ENCODE peak calls at places on chromosomes 16 and 17, in four cellular contexts. U, R, L and P are unnamed samples.
A peak's percentile ranks its signal among the peaks of the same experiment; 100 is the strongest.

GRCh38 chr17:5439446-5439764 is 450 bp upstream of the C1QBP start:
- DNase-seq in U (no peak), R (no peak), L (no peak), P (no peak)

GRCh38 chr16:13866073-13866472 is 53.9 kb upstream of the ERCC4 start:
- DNase-seq in U (peak; percentile 75), R (peak; percentile 72), L (no peak), P (peak; percentile 70)

GRCh38 chr17:28133562-28133970 is 91.1 kb downstream of the NLK start:
- DNase-seq in U (no peak), R (no peak), L (no peak), P (no peak)

GRCh38 chr17:64354824-64355535 is 35.7 kb downstream of the PECAM1 start:
- DNase-seq in U (no peak), R (no peak), L (no peak), P (no peak)

GRCh38 chr17:8799001-8799850 is at the start of gene MFSD6L:
- DNase-seq in U (no peak), R (no peak), L (no peak), P (no peak)

GRCh38 chr17:73140531-73140930 is 24.3 kb upstream of the SSTR2 start:
- DNase-seq in U (no peak), R (no peak), L (no peak), P (no peak)

GRCh38 chr16:11742041-11742535 is 569 bp downstream of the TXNDC11 start:
- DNase-seq in U (peak; percentile 79), R (no peak), L (no peak), P (no peak)

GRCh38 chr17:6361733-6362132 is 73.2 kb downstream of the AIPL1 start:
- DNase-seq in U (no peak), R (peak; percentile 24), L (no peak), P (no peak)

GRCh38 chr17:61458000-61458399 is 5.8 kb downstream of the TBX4 start:
- DNase-seq in U (peak; percentile 15), R (no peak), L (no peak), P (no peak)

GRCh38 chr16:89233678-89234490 is 16.4 kb downstream of the ZNF778 start:
- DNase-seq in U (no peak), R (no peak), L (no peak), P (no peak)

GRCh38 chr17:78237403-78238012 is 6.1 kb downstream of the TMEM235 start:
- DNase-seq in U (no peak), R (no peak), L (no peak), P (peak; percentile 53)

GRCh38 chr16:80285089-80285488 is 255.7 kb upstream of the DYNLRB2 start:
- DNase-seq in U (no peak), R (no peak), L (no peak), P (no peak)

GRCh38 chr17:21164226-21165019 is 37.7 kb downstream of the DHRS7B start:
- DNase-seq in U (no peak), R (no peak), L (no peak), P (no peak)

GRCh38 chr17:16352303-16352837 is 899 bp downstream of the CENPV start:
- DNase-seq in U (no peak), R (no peak), L (no peak), P (no peak)

GRCh38 chr17:16354585-16354984 is 1.3 kb upstream of the CENPV start:
- DNase-seq in U (peak; percentile 14), R (no peak), L (no peak), P (no peak)

GRCh38 chr17:16351831-16352230 is 1.4 kb downstream of the CENPV start:
- DNase-seq in U (no peak), R (no peak), L (no peak), P (no peak)

GRCh38 chr17:16353702-16354174 is 469 bp upstream of the CENPV start:
- DNase-seq in U (no peak), R (no peak), L (no peak), P (no peak)

GRCh38 chr17:16352838-16353701 is at the start of gene CENPV:
- DNase-seq in U (peak; percentile 70), R (peak; percentile 41), L (peak; percentile 54), P (peak; percentile 20)
- H3K27ac ChIP-seq in U (peak within 1 kb of the TSS; percentile 66), R (peak within 1 kb of the TSS; percentile 89), L (peak within 1 kb of the TSS; percentile 38), P (peak within 1 kb of the TSS; percentile 45)

GRCh38 chr16:77897038-77897437 is 108.7 kb downstream of the VAT1L start:
- DNase-seq in U (no peak), R (no peak), L (no peak), P (no peak)
- H3K4me3 ChIP-seq in U (no peak overlapping the region), R (no peak overlapping the region), L (no peak overlapping the region), P (no peak overlapping the region)

GRCh38 chr17:59714255-59714654 is 6.8 kb downstream of the VMP1 start:
- DNase-seq in U (no peak), R (no peak), L (no peak), P (no peak)
- H3K27ac ChIP-seq in U (no peak overlapping the region), R (no peak overlapping the region), L (no peak overlapping the region), P (no peak overlapping the region)

DNA sequence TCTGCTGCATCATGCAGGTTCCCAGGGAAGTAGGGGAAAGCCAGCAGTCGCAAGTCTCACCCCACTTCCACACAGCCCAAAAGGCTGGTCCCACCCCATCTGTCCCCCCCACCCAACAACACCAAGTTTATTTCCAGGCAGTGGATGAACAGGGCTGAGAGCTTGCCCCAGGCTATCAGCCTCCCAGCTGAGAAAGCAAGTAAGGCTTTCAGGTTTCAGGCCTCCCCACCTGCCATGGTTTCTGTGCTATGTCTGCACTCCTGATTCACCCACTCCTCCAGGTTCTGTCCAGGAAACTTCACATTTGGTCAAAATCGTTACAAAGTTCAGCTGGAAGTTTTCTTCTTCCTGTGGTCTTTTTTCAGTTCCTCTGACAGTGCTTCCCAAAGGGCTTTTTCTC is 97.5 kb upstream of the HS3ST3A1 start:
- DNase-seq in U (no peak), R (no peak), L (no peak), P (no peak)
- H3K4me3 ChIP-seq in U (no peak overlapping the region), R (no peak overlapping the region), L (no peak overlapping the region), P (no peak overlapping the region)

GRCh38 chr16:29815793-29816693 is at the start of gene PAGR1:
- DNase-seq in U (peak; percentile 100), R (peak; percentile 99), L (peak; percentile 99), P (peak; percentile 98)
- H3K27ac ChIP-seq in U (peak within 1 kb of the TSS; percentile 97), R (peak within 1 kb of the TSS; percentile 98), L (peak within 1 kb of the TSS; percentile 84), P (peak within 1 kb of the TSS; percentile 96)

GRCh38 chr17:7583253-7584109 is at the start of gene MPDU1:
- DNase-seq in U (peak; percentile 99), R (peak; percentile 90), L (peak; percentile 89), P (peak; percentile 96)

GRCh38 chr17:7580631-7581554 is 1.5 kb downstream of the CD68 start:
- DNase-seq in U (no peak), R (no peak), L (no peak), P (no peak)

GRCh38 chr17:7579839-7580630 is 597 bp downstream of the CD68 start:
- DNase-seq in U (no peak), R (no peak), L (no peak), P (no peak)

GRCh38 chr17:7579001-7579838 is at the start of gene CD68:
- DNase-seq in U (peak; percentile 90), R (peak; percentile 71), L (peak; percentile 16), P (no peak)

DNA sequence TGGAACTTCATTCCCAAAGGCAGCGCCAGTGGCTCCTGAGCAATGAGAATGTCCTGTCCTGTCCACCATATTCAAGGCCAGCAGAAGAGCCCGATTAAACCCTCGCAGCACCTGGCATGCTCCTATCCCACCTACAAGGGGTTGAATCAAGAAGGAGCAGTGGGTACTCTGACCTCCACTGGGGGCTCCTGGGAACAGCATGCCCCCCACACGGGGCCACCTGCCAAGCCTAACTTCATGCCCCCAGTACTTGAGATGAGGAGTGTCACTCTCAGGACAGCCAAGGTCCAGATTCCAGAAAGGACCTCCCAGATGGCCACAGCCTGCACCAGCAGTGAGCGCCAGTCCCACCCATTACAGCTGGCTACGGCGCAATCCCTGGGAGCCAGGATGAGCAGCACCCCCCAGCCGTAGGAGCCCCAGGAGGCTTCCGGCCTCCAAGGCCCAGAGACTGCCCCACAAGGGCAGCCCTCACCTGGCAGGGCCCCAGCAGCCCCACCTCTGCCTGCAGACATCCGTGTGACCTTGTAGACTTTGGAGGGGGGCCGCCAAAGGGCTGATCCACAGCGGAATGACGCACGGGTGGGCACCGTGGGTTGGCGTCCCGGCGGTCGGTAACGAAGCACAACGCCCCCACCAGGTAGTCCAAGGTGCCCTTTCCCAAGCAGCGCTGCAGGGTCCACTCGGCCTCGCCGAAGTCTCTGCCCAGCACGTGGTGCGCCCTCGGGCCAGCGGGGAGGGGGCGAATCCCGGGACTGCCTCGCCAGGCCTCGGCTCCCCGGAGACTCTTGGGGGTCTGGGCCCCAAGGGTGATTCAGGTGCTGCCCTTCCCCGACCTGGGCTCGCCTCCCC is 1.0 kb upstream of the MPDU1 start:
- DNase-seq in U (peak; percentile 72), R (no peak), L (no peak), P (no peak)
- H3K4me3 ChIP-seq in U (peak overlapping the region; percentile 55), R (peak overlapping the region; percentile 60), L (peak overlapping the region; percentile 89), P (peak overlapping the region; percentile 60)